ENCODE peak calls at places on chromosomes 4 and X, in ten cellular contexts. X is upper lobe of left lung, Z is spleen, P is transverse colon, B is suprapubic skin, Q is IMR-90, K is NB4, D is Peyer's patch, H is esophagus squamous epithelium, N is adrenal gland. L is an unnamed sample.

GRCh38 chrX:16827225-16827624 is 41.0 kb downstream of the TXLNG start:
- DNase-seq in X (no peak), Z (no peak), P (no peak), B (no peak), Q (peak; percentile 65), K (no peak), D (no peak), H (no peak), N (peak; percentile 47), L (no peak)

GRCh38 chr4:64784125-64784524 is 374.9 kb upstream of the TECRL start:
- DNase-seq in X (no peak), Z (no peak), P (no peak), B (no peak), Q (no peak), K (no peak), D (no peak), H (no peak), N (no peak), L (no peak)

GRCh38 chr4:13701937-13702446 is 74.5 kb upstream of the BOD1L1 start:
- DNase-seq in X (no peak), Z (no peak), P (no peak), B (no peak), Q (peak; percentile 62), K (peak; percentile 30), D (no peak), H (no peak), N (no peak), L (peak; percentile 50)

GRCh38 chrX:55135171-55135570 is 46.4 kb downstream of the PAGE2 start:
- DNase-seq in X (no peak), Z (no peak), P (peak; percentile 43), B (no peak), Q (peak; percentile 31), K (peak; percentile 22), D (peak; percentile 17), H (no peak), N (peak; percentile 21), L (peak; percentile 59)

GRCh38 chr4:82721819-82722423 is 76.7 kb downstream of the SCD5 start:
- DNase-seq in X (no peak), Z (no peak), P (no peak), B (no peak), Q (peak; percentile 26), K (peak; percentile 52), D (no peak), H (no peak), N (no peak), L (no peak)

GRCh38 chr4:40916218-40916555 is 166.4 kb downstream of the NSUN7 start:
- DNase-seq in X (no peak), Z (no peak), P (no peak), B (no peak), Q (peak; percentile 77), K (no peak), D (no peak), H (no peak), N (no peak), L (no peak)

GRCh38 chr4:186554890-186555827 is at the start of gene MTNR1A:
- DNase-seq in X (peak; percentile 84), Z (peak; percentile 69), P (peak; percentile 63), B (no peak), Q (no peak), K (no peak), D (no peak), H (no peak), N (no peak), L (no peak)

GRCh38 chrX:75229774-75230173 is 44.1 kb upstream of the UPRT start:
- DNase-seq in X (no peak), Z (no peak), P (no peak), B (no peak), Q (no peak), K (no peak), D (no peak), H (no peak), N (no peak), L (no peak)

GRCh38 chrX:84160736-84161135 is 27.3 kb downstream of the RPS6KA6 start:
- DNase-seq in X (no peak), Z (no peak), P (no peak), B (no peak), Q (no peak), K (no peak), D (no peak), H (no peak), N (no peak), L (no peak)

GRCh38 chrX:118360429-118361125 is 14.7 kb downstream of the WDR44 start:
- DNase-seq in X (no peak), Z (no peak), P (no peak), B (no peak), Q (peak; percentile 44), K (no peak), D (no peak), H (no peak), N (no peak), L (no peak)

GRCh38 chr4:131063878-131064277 is 1967.9 kb downstream of the C4orf33 start:
- DNase-seq in X (no peak), Z (no peak), P (no peak), B (no peak), Q (no peak), K (no peak), D (no peak), H (no peak), N (no peak), L (no peak)

GRCh38 chr4:14800977-14801376 is 201.3 kb upstream of the CPEB2 start:
- DNase-seq in X (no peak), Z (no peak), P (no peak), B (no peak), Q (no peak), K (no peak), D (no peak), H (no peak), N (no peak), L (no peak)

GRCh38 chrX:152899874-152900719 is 2.2 kb downstream of the ZNF185 start:
- DNase-seq in X (no peak), Z (peak; percentile 59), P (no peak), B (no peak), Q (no peak), K (no peak), D (no peak), H (no peak), N (no peak), L (no peak)

DNA sequence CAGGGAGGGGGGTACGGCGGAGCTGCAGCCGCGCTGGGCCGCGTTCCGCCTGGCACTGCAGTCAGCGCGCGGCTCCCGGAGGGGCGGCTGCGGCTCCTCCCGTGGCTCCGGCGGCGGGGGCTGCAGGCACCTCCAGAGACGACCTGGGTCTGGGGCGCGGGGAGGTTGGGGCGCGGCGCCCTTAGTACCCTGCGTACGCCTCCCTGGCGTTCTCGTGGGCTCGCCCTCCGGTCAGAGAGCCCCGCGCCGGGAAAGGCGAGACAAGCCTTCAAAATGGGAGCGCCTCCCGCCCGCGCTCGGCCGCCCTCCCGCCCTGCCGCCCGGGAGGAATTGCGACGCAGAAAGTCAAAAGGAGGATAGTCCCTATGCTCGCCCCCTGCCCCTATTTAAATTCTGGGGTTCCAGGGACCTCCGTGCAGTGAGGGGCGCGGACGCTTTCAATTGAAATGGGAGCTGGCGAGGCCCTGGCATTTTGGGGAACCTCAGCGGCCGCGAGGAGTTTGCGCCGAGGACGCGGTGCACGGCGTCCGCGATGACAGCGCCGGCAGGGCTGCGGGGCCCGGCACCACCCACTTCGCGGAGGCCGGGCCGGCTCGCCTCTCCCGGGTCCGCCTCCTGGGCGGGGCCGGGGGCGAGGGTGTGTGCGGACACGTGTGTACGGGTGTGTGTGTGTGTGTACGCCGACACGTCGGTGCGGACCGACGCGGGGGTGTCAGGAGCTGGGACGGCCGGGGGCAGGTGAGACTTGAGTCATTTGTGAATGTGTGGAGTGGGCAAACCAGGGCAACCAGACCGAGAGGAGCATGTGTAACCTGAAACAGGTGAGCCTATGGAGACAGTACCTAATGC is 544 bp downstream of the HERC3 start:
- DNase-seq in X (peak; percentile 97), Z (peak; percentile 97), P (peak; percentile 86), B (peak; percentile 86), Q (peak; percentile 68), K (peak; percentile 81), D (peak; percentile 78), H (peak; percentile 46), N (peak; percentile 82), L (peak; percentile 91)
- TF ChIP-seq POLR2A in X (peak; percentile 77), Z (peak; percentile 83), P (peak; percentile 80), B (peak; percentile 72), Q (no peak), K (no peak), D (peak; percentile 72), H (peak; percentile 81), N (peak; percentile 93), L (peak; percentile 67)

GRCh38 chrX:47193475-47194241 is at the start of gene UBA1:
- DNase-seq in X (peak; percentile 92), Z (peak; percentile 99), P (peak; percentile 98), B (peak; percentile 95), Q (peak; percentile 95), K (peak; percentile 96), D (peak; percentile 98), H (peak; percentile 90), N (peak; percentile 97), L (peak; percentile 93)
- TF ChIP-seq POLR2A in X (peak; percentile 79), Z (peak; percentile 74), P (peak; percentile 82), B (peak; percentile 88), Q (peak; percentile 94), K (peak; percentile 72), D (peak; percentile 89), H (peak; percentile 82), N (peak; percentile 89), L (peak; percentile 79)

DNA sequence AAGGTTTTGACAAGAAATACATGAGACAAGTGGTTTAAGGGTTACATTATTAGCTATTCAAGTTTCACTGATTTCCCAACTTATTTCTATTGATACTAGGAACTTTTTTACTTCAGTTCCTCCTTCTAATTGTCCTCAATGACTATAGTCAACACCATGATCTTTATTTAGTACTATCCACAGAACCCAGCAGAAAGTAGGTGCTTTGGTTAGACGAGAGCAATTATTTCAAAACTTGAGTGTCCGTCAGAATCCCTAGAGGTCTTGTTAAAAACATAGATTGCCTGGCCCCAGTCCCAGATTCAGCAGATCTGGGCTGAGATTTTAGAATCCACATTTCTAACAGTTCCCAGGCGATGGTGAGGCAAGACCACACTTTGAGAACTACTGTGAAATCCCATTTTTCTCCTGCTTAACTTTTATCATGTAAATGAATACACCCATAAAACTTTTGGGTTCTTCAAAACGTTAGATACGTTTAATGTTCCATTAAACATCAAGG is 17.9 kb downstream of the EXOC1 start:
- DNase-seq in X (no peak), Z (no peak), P (no peak), B (no peak), Q (no peak), K (no peak), D (no peak), H (no peak), N (no peak), L (no peak)
- TF ChIP-seq POLR2A in X (no peak), Z (no peak), P (no peak), B (no peak), Q (no peak), K (no peak), D (no peak), H (no peak), N (no peak), L (no peak)

DNA sequence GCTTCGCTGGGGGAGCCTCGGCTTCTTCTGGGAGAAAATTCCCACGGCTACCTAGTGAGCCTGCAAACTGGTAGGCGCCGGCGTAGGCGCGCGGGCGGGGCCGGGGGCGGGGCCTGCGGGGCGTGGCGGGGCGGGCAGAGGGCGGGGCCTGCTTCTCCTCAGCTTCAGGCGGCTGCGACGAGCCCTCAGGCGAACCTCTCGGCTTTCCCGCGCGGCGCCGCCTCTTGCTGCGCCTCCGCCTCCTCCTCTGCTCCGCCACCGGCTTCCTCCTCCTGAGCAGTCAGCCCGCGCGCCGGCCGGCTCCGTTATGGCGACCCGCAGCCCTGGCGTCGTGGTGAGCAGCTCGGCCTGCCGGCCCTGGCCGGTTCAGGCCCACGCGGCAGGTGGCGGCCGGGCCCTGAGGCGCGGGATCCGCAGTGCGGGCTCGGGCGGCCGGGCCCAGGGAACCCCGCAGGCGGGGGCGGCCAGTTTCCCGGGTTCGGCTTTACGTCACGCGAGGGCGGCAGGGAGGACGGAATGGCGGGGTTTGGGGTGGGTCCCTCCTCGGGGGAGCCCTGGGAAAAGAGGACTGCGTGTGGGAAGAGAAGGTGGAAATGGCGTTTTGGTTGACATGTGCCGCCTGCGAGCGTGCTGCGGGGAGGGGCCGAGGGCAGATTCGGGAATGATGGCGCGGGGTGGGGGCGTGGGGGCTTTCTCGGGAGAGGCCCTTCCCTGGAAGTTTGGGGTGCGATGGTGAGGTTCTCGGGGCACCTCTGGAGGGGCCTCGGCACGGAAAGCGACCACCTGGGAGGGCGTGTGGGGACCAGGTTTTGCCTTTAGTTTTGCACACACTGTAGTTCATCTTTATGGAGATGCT is at the start of gene HPRT1:
- DNase-seq in X (peak; percentile 95), Z (peak; percentile 96), P (peak; percentile 87), B (peak; percentile 83), Q (peak; percentile 66), K (peak; percentile 86), D (peak; percentile 73), H (no peak), N (peak; percentile 75), L (peak; percentile 89)
- TF ChIP-seq POLR2A in X (peak; percentile 65), Z (peak; percentile 27), P (peak; percentile 38), B (no peak), Q (no peak), K (peak; percentile 62), D (no peak), H (peak; percentile 53), N (peak; percentile 73), L (peak; percentile 56)